ENCODE peak calls at places on chromosomes 1 and 21, in five cellular contexts. One of them, this sample, is unnamed.

GRCh38 chr21:34544032-34544496 is 32.1 kb upstream of the KCNE1 start:
- DNase-seq in pancreas: peak
- DNase-seq in transverse colon: peak
- DNase-seq in psoas muscle: peak
- DNase-seq in cardiac muscle cell: peak
- DNase-seq in this sample: no peak

GRCh38 chr1:193406901-193407300 is 220.5 kb upstream of the B3GALT2 start:
- DNase-seq in pancreas: no peak
- DNase-seq in transverse colon: no peak
- DNase-seq in psoas muscle: no peak
- DNase-seq in cardiac muscle cell: peak
- DNase-seq in this sample: no peak

GRCh38 chr1:212669102-212669501 is 30.5 kb downstream of the BATF3 start:
- DNase-seq in psoas muscle: no peak
- DNase-seq in pancreas: no peak
- DNase-seq in cardiac muscle cell: peak
- DNase-seq in transverse colon: no peak
- DNase-seq in this sample: no peak

GRCh38 chr1:184437306-184437705 is 50.5 kb downstream of the C1orf21 start:
- DNase-seq in pancreas: peak
- DNase-seq in psoas muscle: no peak
- DNase-seq in transverse colon: peak
- DNase-seq in cardiac muscle cell: no peak
- DNase-seq in this sample: no peak

GRCh38 chr1:234848972-234849641 is 239.1 kb upstream of the IRF2BP2 start:
- DNase-seq in transverse colon: no peak
- DNase-seq in psoas muscle: no peak
- DNase-seq in cardiac muscle cell: no peak
- DNase-seq in pancreas: no peak
- DNase-seq in this sample: no peak

GRCh38 chr1:16321176-16321867 is 31.0 kb downstream of the FBXO42 start:
- DNase-seq in psoas muscle: no peak
- DNase-seq in transverse colon: no peak
- DNase-seq in cardiac muscle cell: no peak
- DNase-seq in pancreas: no peak
- DNase-seq in this sample: no peak

GRCh38 chr1:109385417-109385816 is 12.3 kb downstream of the SORT1 start:
- DNase-seq in pancreas: no peak
- DNase-seq in transverse colon: peak
- DNase-seq in cardiac muscle cell: no peak
- DNase-seq in psoas muscle: no peak
- DNase-seq in this sample: no peak

GRCh38 chr1:226549937-226550670 is 1.5 kb downstream of the STUM start:
- DNase-seq in pancreas: peak
- DNase-seq in transverse colon: peak
- DNase-seq in psoas muscle: peak
- DNase-seq in cardiac muscle cell: no peak
- DNase-seq in this sample: no peak

GRCh38 chr21:36155603-36156338 is 853 bp upstream of the DOP1B start:
- DNase-seq in psoas muscle: no peak
- DNase-seq in cardiac muscle cell: no peak
- DNase-seq in transverse colon: peak
- DNase-seq in pancreas: peak
- DNase-seq in this sample: no peak

GRCh38 chr21:15943009-15943666 is 213.4 kb downstream of the USP25 start:
- DNase-seq in transverse colon: no peak
- DNase-seq in pancreas: no peak
- DNase-seq in cardiac muscle cell: no peak
- DNase-seq in psoas muscle: no peak
- DNase-seq in this sample: no peak

GRCh38 chr1:21933397-21934248 is 3.5 kb downstream of the HSPG2 start:
- DNase-seq in pancreas: no peak
- DNase-seq in cardiac muscle cell: no peak
- DNase-seq in transverse colon: peak
- DNase-seq in psoas muscle: peak
- DNase-seq in this sample: no peak

GRCh38 chr1:100924212-100924611 is 28.3 kb downstream of the SLC30A7 start:
- DNase-seq in transverse colon: no peak
- DNase-seq in pancreas: no peak
- DNase-seq in cardiac muscle cell: no peak
- DNase-seq in psoas muscle: no peak
- DNase-seq in this sample: no peak

GRCh38 chr1:185156321-185156853 is 366 bp downstream of the TRMT1L start:
- DNase-seq in psoas muscle: no peak
- DNase-seq in pancreas: no peak
- DNase-seq in transverse colon: no peak
- DNase-seq in cardiac muscle cell: no peak
- DNase-seq in this sample: no peak

GRCh38 chr1:52523376-52523775 is 29.5 kb downstream of the TUT4 start:
- DNase-seq in transverse colon: no peak
- DNase-seq in pancreas: no peak
- DNase-seq in cardiac muscle cell: no peak
- DNase-seq in psoas muscle: no peak
- DNase-seq in this sample: peak

GRCh38 chr1:34164510-34165381 is at the start of gene CSMD2:
- DNase-seq in transverse colon: no peak
- DNase-seq in psoas muscle: peak
- DNase-seq in cardiac muscle cell: peak
- DNase-seq in pancreas: peak
- DNase-seq in this sample: peak

GRCh38 chr21:42793774-42794173 is 85.6 kb downstream of the WDR4 start:
- DNase-seq in cardiac muscle cell: no peak
- DNase-seq in transverse colon: no peak
- DNase-seq in pancreas: no peak
- DNase-seq in psoas muscle: no peak
- DNase-seq in this sample: no peak

GRCh38 chr1:163321311-163322305 is at the start of gene NUF2:
- DNase-seq in transverse colon: peak
- DNase-seq in psoas muscle: peak
- DNase-seq in pancreas: peak
- DNase-seq in cardiac muscle cell: peak
- DNase-seq in this sample: peak

GRCh38 chr1:1306070-1306660 is 1.6 kb downstream of the ACAP3 start:
- DNase-seq in cardiac muscle cell: no peak
- DNase-seq in transverse colon: no peak
- DNase-seq in psoas muscle: no peak
- DNase-seq in pancreas: no peak
- DNase-seq in this sample: no peak

GRCh38 chr1:43532716-43533115 is 2.0 kb downstream of the PTPRF start:
- DNase-seq in pancreas: no peak
- DNase-seq in psoas muscle: no peak
- DNase-seq in cardiac muscle cell: no peak
- DNase-seq in transverse colon: no peak
- DNase-seq in this sample: no peak

GRCh38 chr1:6440198-6441126 is 15.9 kb downstream of the ESPN start:
- DNase-seq in transverse colon: peak
- DNase-seq in cardiac muscle cell: peak
- DNase-seq in psoas muscle: no peak
- DNase-seq in pancreas: peak
- DNase-seq in this sample: no peak

GRCh38 chr1:55735110-55735509 is 519.9 kb upstream of the USP24 start:
- DNase-seq in cardiac muscle cell: no peak
- DNase-seq in transverse colon: no peak
- DNase-seq in pancreas: no peak
- DNase-seq in psoas muscle: no peak
- DNase-seq in this sample: no peak

GRCh38 chr1:57987507-57987906 is 559.0 kb downstream of the OMA1 start:
- DNase-seq in transverse colon: no peak
- DNase-seq in psoas muscle: no peak
- DNase-seq in pancreas: no peak
- DNase-seq in cardiac muscle cell: no peak
- DNase-seq in this sample: no peak

GRCh38 chr1:153100241-153100640 is 5.9 kb upstream of the SPRR2E start:
- DNase-seq in pancreas: no peak
- DNase-seq in psoas muscle: no peak
- DNase-seq in transverse colon: no peak
- DNase-seq in cardiac muscle cell: no peak
- DNase-seq in this sample: no peak

GRCh38 chr1:223363856-223364684 is at the start of gene SUSD4:
- DNase-seq in cardiac muscle cell: peak
- DNase-seq in psoas muscle: peak
- DNase-seq in transverse colon: peak
- DNase-seq in pancreas: peak
- DNase-seq in this sample: no peak

GRCh38 chr1:196609114-196609737 is 986 bp upstream of the KCNT2 start:
- DNase-seq in psoas muscle: no peak
- DNase-seq in cardiac muscle cell: peak
- DNase-seq in transverse colon: no peak
- DNase-seq in pancreas: no peak
- DNase-seq in this sample: no peak

GRCh38 chr1:10536133-10536768 is 61.5 kb downstream of the PEX14 start:
- DNase-seq in pancreas: no peak
- DNase-seq in cardiac muscle cell: no peak
- DNase-seq in psoas muscle: no peak
- DNase-seq in transverse colon: no peak
- DNase-seq in this sample: no peak

GRCh38 chr1:202113690-202114300 is 8.9 kb upstream of the GPR37L1 start:
- DNase-seq in transverse colon: no peak
- DNase-seq in pancreas: no peak
- DNase-seq in psoas muscle: no peak
- DNase-seq in cardiac muscle cell: no peak
- DNase-seq in this sample: no peak

DNA sequence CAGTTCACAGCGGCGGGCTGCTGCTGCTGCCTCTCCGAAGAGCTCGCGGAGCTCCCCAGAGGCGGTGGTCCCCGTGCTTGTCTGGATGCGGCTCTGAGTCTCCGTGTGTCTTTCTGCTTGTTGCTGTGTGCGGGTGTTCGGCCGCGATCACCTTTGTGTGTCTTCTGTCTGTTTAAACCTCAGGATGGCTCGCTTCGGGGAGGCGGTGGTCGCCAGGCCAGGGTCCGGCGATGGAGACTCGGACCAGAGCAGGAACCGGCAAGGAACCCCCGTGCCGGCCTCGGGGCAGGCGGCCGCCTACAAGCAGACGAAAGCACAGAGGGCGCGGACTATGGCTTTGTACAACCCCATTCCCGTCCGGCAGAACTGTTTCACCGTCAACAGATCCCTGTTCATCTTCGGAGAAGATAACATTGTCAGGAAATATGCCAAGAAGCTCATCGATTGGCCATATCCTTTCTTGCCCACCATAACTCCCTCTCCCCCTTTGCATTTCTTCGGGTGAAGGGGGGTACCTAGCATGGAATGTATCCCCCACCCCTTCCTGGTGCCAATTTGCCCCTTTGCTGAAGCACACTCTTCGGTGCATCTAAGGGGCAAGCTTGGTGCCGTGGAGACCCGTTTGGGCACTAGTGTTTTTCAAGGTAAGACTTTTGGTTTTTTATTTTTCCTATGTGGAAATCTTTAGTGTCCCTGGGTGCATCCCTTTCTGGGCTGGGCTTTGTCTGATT is 409 bp downstream of the CACNA1E start:
- DNase-seq in psoas muscle: no peak
- DNase-seq in cardiac muscle cell: peak
- DNase-seq in pancreas: no peak
- DNase-seq in transverse colon: no peak
- DNase-seq in this sample: no peak
- H3K4me3 ChIP-seq in psoas muscle: no peak
- H3K4me3 ChIP-seq in cardiac muscle cell: no peak
- H3K4me3 ChIP-seq in pancreas: no peak
- H3K4me3 ChIP-seq in transverse colon: no peak
- H3K4me3 ChIP-seq in this sample: no peak

DNA sequence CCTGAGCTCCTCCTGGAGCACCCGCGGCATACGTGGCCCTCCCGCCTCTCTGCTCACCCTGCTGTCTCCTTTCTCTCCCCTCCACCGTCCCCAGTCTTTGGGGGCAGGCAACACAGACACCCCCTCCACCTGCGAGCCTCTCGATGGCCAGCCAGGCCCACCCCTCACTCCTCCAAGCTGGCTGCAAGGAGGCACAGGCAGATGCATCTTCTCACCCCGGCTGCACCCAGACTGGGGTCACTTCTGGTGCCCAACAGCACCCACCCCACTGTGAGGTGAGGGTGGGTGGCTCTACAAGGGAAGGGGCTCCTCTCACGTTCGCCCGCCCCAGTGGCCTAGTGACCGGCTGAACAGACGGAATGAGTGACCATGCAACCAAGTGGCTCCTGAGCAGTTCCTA is 108.0 kb upstream of the ARHGEF16 start:
- DNase-seq in cardiac muscle cell: no peak
- DNase-seq in pancreas: no peak
- DNase-seq in transverse colon: no peak
- DNase-seq in psoas muscle: no peak
- DNase-seq in this sample: no peak
- H3K27ac ChIP-seq in cardiac muscle cell: peak
- H3K27ac ChIP-seq in pancreas: no peak
- H3K27ac ChIP-seq in transverse colon: no peak
- H3K27ac ChIP-seq in psoas muscle: no peak
- H3K27ac ChIP-seq in this sample: no peak

GRCh38 chr1:89802841-89803240 is 18.0 kb upstream of the LRRC8D start:
- DNase-seq in cardiac muscle cell: no peak
- DNase-seq in psoas muscle: no peak
- DNase-seq in pancreas: no peak
- DNase-seq in transverse colon: no peak
- DNase-seq in this sample: no peak

GRCh38 chr1:89808429-89809117 is 12.3 kb upstream of the LRRC8D start:
- DNase-seq in pancreas: no peak
- DNase-seq in psoas muscle: no peak
- DNase-seq in transverse colon: no peak
- DNase-seq in cardiac muscle cell: no peak
- DNase-seq in this sample: no peak

GRCh38 chr1:89802036-89802435 is 18.8 kb upstream of the LRRC8D start:
- DNase-seq in pancreas: no peak
- DNase-seq in psoas muscle: no peak
- DNase-seq in transverse colon: no peak
- DNase-seq in cardiac muscle cell: no peak
- DNase-seq in this sample: no peak

GRCh38 chr1:89806612-89807011 is 14.2 kb upstream of the LRRC8D start:
- DNase-seq in pancreas: no peak
- DNase-seq in transverse colon: no peak
- DNase-seq in psoas muscle: no peak
- DNase-seq in cardiac muscle cell: no peak
- DNase-seq in this sample: no peak

GRCh38 chr1:89804646-89805237 is 16.1 kb upstream of the LRRC8D start:
- DNase-seq in pancreas: peak
- DNase-seq in transverse colon: peak
- DNase-seq in cardiac muscle cell: peak
- DNase-seq in psoas muscle: peak
- DNase-seq in this sample: peak
- TF ChIP-seq CTCF in pancreas: peak
- TF ChIP-seq CTCF in transverse colon: peak
- TF ChIP-seq CTCF in cardiac muscle cell: peak
- TF ChIP-seq CTCF in psoas muscle: peak
- TF ChIP-seq CTCF in this sample: peak

DNA sequence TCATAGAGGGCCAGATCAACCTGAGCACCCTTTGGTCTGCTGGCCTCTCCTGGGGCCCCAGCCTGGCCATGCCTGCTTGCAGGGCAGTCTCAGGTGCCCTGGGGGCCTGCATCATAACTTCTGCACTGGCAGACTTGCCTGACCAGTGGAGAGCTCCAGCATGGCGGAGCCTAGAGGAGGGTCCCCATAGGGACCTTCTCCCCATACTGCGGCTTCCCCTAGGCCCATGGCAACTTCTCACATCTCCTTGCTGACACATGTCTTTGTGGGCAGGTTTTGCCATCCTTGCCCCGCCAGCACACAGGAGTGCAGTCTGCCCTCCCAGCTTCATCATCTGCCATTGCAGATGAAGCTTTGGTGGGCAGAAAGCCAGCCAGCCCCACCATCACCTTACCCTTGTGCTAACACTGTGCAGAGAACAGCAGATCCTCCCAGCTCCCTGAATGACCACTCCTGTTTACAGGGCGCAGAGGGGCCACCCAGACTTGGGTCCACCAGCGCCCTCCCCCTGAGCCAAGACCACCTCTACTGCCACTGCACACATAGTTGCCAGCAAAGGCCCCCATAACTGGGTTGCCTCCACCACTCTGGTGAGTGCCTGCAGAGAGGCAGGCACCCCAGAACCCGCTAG is 51.7 kb downstream of the ZP4 start:
- DNase-seq in cardiac muscle cell: no peak
- DNase-seq in transverse colon: no peak
- DNase-seq in pancreas: no peak
- DNase-seq in psoas muscle: no peak
- DNase-seq in this sample: no peak
- H3K4me3 ChIP-seq in cardiac muscle cell: no peak
- H3K4me3 ChIP-seq in transverse colon: no peak
- H3K4me3 ChIP-seq in pancreas: no peak
- H3K4me3 ChIP-seq in psoas muscle: no peak
- H3K4me3 ChIP-seq in this sample: no peak